ENCODE peak calls at places on chromosomes 5 and 9, in eight cellular contexts. R, U, H, W, B, K, P and J are unnamed samples.

GRCh38 chr5:98916540-98916939 is 12.3 kb downstream of the CHD1 start:
- DNase-seq in R (no peak), U (no peak), H (no peak), W (no peak), B (no peak), K (no peak), P (no peak), J (no peak)

GRCh38 chr9:129028192-129028966 is at the start of gene SH3GLB2:
- DNase-seq in R (peak), U (peak), H (peak), W (peak), B (peak), K (peak), P (peak), J (peak)

GRCh38 chr9:20623748-20624124 is 1.4 kb upstream of the MLLT3 start:
- DNase-seq in R (no peak), U (no peak), H (no peak), W (no peak), B (no peak), K (no peak), P (no peak), J (no peak)

GRCh38 chr5:54514269-54514668 is 3.3 kb upstream of the SNX18 start:
- DNase-seq in R (no peak), U (no peak), H (no peak), W (no peak), B (no peak), K (no peak), P (peak), J (no peak)

GRCh38 chr9:107690026-107690425 is 200.5 kb upstream of the KLF4 start:
- DNase-seq in R (no peak), U (no peak), H (no peak), W (no peak), B (no peak), K (no peak), P (no peak), J (no peak)

GRCh38 chr5:141880961-141881801 is 3.0 kb upstream of the PCDH1 start:
- DNase-seq in R (no peak), U (no peak), H (no peak), W (no peak), B (peak), K (no peak), P (peak), J (no peak)

GRCh38 chr9:15132107-15132506 is 174.9 kb downstream of the TTC39B start:
- DNase-seq in R (no peak), U (no peak), H (no peak), W (no peak), B (no peak), K (no peak), P (no peak), J (no peak)

GRCh38 chr9:111839387-111839786 is 44.6 kb upstream of the SHOC1 start:
- DNase-seq in R (no peak), U (no peak), H (no peak), W (peak), B (peak), K (no peak), P (peak), J (no peak)

GRCh38 chr5:145903113-145903512 is 30.3 kb upstream of the GRXCR2 start:
- DNase-seq in R (no peak), U (no peak), H (no peak), W (no peak), B (no peak), K (no peak), P (no peak), J (no peak)

GRCh38 chr5:180241600-180241999 is 32.6 kb upstream of the RASGEF1C start:
- DNase-seq in R (no peak), U (no peak), H (no peak), W (no peak), B (no peak), K (no peak), P (no peak), J (no peak)

GRCh38 chr5:139958749-139959148 is 84.3 kb downstream of the NRG2 start:
- DNase-seq in R (no peak), U (no peak), H (no peak), W (no peak), B (no peak), K (no peak), P (no peak), J (no peak)

GRCh38 chr5:350355-350754 is 28.8 kb downstream of the AHRR start:
- DNase-seq in R (peak), U (no peak), H (no peak), W (no peak), B (no peak), K (no peak), P (no peak), J (peak)

GRCh38 chr9:81693639-81694378 is 4.5 kb upstream of the TLE1 start:
- DNase-seq in R (no peak), U (no peak), H (no peak), W (no peak), B (no peak), K (no peak), P (peak), J (no peak)

GRCh38 chr5:157348049-157348400 is 82.1 kb downstream of the CYFIP2 start:
- DNase-seq in R (no peak), U (no peak), H (no peak), W (no peak), B (no peak), K (no peak), P (no peak), J (no peak)

GRCh38 chr9:15176821-15177220 is 130.2 kb downstream of the TTC39B start:
- DNase-seq in R (no peak), U (no peak), H (no peak), W (no peak), B (no peak), K (no peak), P (no peak), J (no peak)

GRCh38 chr5:39757121-39757520 is 332.3 kb upstream of the DAB2 start:
- DNase-seq in R (no peak), U (no peak), H (no peak), W (no peak), B (no peak), K (no peak), P (peak), J (no peak)

GRCh38 chr5:65926893-65927292 is 518 bp downstream of the ERBIN start:
- DNase-seq in R (no peak), U (no peak), H (no peak), W (no peak), B (no peak), K (no peak), P (no peak), J (no peak)

GRCh38 chr5:3356016-3356415 is 239.6 kb upstream of the IRX1 start:
- DNase-seq in R (no peak), U (no peak), H (no peak), W (no peak), B (no peak), K (no peak), P (no peak), J (no peak)

GRCh38 chr5:172972557-172972956 is 11.0 kb upstream of the ATP6V0E1 start:
- DNase-seq in R (no peak), U (no peak), H (no peak), W (no peak), B (no peak), K (no peak), P (no peak), J (no peak)

GRCh38 chr5:4480528-4481404 is 659.4 kb upstream of the ADAMTS16 start:
- DNase-seq in R (no peak), U (no peak), H (no peak), W (no peak), B (no peak), K (no peak), P (no peak), J (no peak)

GRCh38 chr9:93003552-93004407 is 54.7 kb upstream of the SUSD3 start:
- DNase-seq in R (peak), U (peak), H (peak), W (peak), B (peak), K (peak), P (peak), J (peak)

GRCh38 chr9:136957461-136957860 is 5.4 kb downstream of the LCN12 start:
- DNase-seq in R (no peak), U (no peak), H (no peak), W (no peak), B (no peak), K (no peak), P (no peak), J (no peak)

GRCh38 chr9:131008909-131009618 is at the start of gene LAMC3:
- DNase-seq in R (peak), U (peak), H (no peak), W (no peak), B (no peak), K (no peak), P (no peak), J (peak)

GRCh38 chr9:80496901-80497565 is 925.3 kb downstream of the TLE4 start:
- DNase-seq in R (no peak), U (no peak), H (no peak), W (no peak), B (no peak), K (no peak), P (no peak), J (no peak)